ENCODE peak calls at places on chromosome 10, in ten cellular contexts. T, L, O, V, X, W, Q, Y, F and K are unnamed samples.

GRCh38 chr10:107727762-107728317 is 563.3 kb upstream of the SORCS1 start:
- DNase-seq in T (no peak), L (peak), O (no peak), V (no peak), X (no peak), W (no peak), Q (no peak), Y (peak), F (peak), K (no peak)

GRCh38 chr10:79979973-79980687 is 31.2 kb upstream of the SFTPD start:
- DNase-seq in T (no peak), L (no peak), O (no peak), V (no peak), X (peak), W (no peak), Q (no peak), Y (no peak), F (no peak), K (no peak)

GRCh38 chr10:91590904-91591791 is 41.7 kb downstream of the PPP1R3C start:
- DNase-seq in T (no peak), L (peak), O (peak), V (no peak), X (peak), W (peak), Q (peak), Y (peak), F (peak), K (no peak)

GRCh38 chr10:127302343-127302742 is 106.0 kb upstream of the INSYN2A start:
- DNase-seq in T (no peak), L (no peak), O (no peak), V (no peak), X (no peak), W (no peak), Q (no peak), Y (no peak), F (no peak), K (no peak)

GRCh38 chr10:17430647-17431355 is 23.6 kb downstream of the ST8SIA6 start:
- DNase-seq in T (no peak), L (peak), O (no peak), V (peak), X (peak), W (peak), Q (peak), Y (peak), F (peak), K (peak)

GRCh38 chr10:49625411-49625810 is 11.6 kb downstream of the CHAT start:
- DNase-seq in T (no peak), L (no peak), O (no peak), V (no peak), X (no peak), W (no peak), Q (no peak), Y (no peak), F (no peak), K (no peak)

GRCh38 chr10:44572146-44572545 is 187.2 kb upstream of the CXCL12 start:
- DNase-seq in T (no peak), L (no peak), O (no peak), V (no peak), X (no peak), W (no peak), Q (no peak), Y (no peak), F (no peak), K (no peak)

GRCh38 chr10:60434418-60435046 is 44.9 kb upstream of the ANK3 start:
- DNase-seq in T (no peak), L (peak), O (no peak), V (peak), X (peak), W (no peak), Q (peak), Y (peak), F (peak), K (no peak)

GRCh38 chr10:45461034-45461433 is 87.0 kb downstream of the ALOX5 start:
- DNase-seq in T (peak), L (no peak), O (no peak), V (no peak), X (no peak), W (no peak), Q (no peak), Y (no peak), F (no peak), K (no peak)